ENCODE peak calls at places on chromosomes 4 and X, in ten cellular contexts. T is stimulated activated CD4-positive, alpha-beta T cell treated with anti-CD3 and anti-CD28 coated beads, Interleukin-2, amount 100 ng/mL, for 48 hours; S is amniotic stem cell; G is A172; F is GM03348; U is activated CD4-positive, alpha-beta T cell treated with anti-CD3 and anti-CD28 coated beads, Interleukin-2, amount 50 U/mL, for 1 hour; I is NCI-H1436; R is LoVo; N is activated effector memory CD4-positive, alpha-beta T cell treated with anti-CD3 and anti-CD28 coated beads, Interleukin-2, amount 50 U/mL, for 16 hours; Y is BJ. K is an unnamed sample.

GRCh38 chr4:129064717-129065116 is 28.6 kb downstream of the SCLT1 start:
- DNase-seq in F (peak), N (no peak), T (no peak), I (no peak), S (peak), U (no peak), Y (peak), G (no peak), R (no peak), K (no peak)

GRCh38 chr4:13953083-13953482 is 325.6 kb upstream of the BOD1L1 start:
- DNase-seq in R (no peak), U (no peak), I (no peak), G (no peak), Y (no peak), T (no peak), F (no peak), S (no peak), N (no peak), K (no peak)

GRCh38 chrX:47179928-47180255 is 13.7 kb upstream of the UBA1 start:
- DNase-seq in U (no peak), N (peak), I (no peak), F (no peak), G (no peak), R (no peak), S (no peak), Y (no peak), T (no peak), K (no peak)

GRCh38 chr4:86845593-86845992 is 3.6 kb downstream of the SLC10A6 start:
- DNase-seq in R (no peak), S (no peak), Y (no peak), N (no peak), F (no peak), G (no peak), T (no peak), U (no peak), I (no peak), K (no peak)

GRCh38 chr4:38987491-38987890 is 44.7 kb downstream of the TMEM156 start:
- DNase-seq in F (no peak), U (no peak), Y (no peak), N (no peak), S (no peak), T (no peak), G (no peak), R (no peak), I (no peak), K (no peak)

GRCh38 chr4:100106982-100107381 is 83.3 kb downstream of the DDIT4L start:
- DNase-seq in T (no peak), G (no peak), Y (no peak), F (no peak), S (no peak), N (no peak), U (no peak), R (no peak), I (no peak), K (peak)

GRCh38 chr4:99649778-99650177 is 7.8 kb downstream of the C4orf54 start:
- DNase-seq in U (no peak), T (no peak), Y (no peak), R (no peak), I (no peak), S (no peak), N (no peak), G (no peak), F (no peak), K (no peak)

GRCh38 chrX:19539665-19540064 is 24.4 kb upstream of the MAP3K15 start:
- DNase-seq in U (no peak), Y (no peak), T (no peak), N (no peak), I (no peak), S (no peak), G (no peak), F (no peak), R (no peak), K (no peak)

GRCh38 chr4:18689308-18689915 is 667.9 kb upstream of the LCORL start:
- DNase-seq in Y (peak), R (peak), U (peak), N (peak), G (peak), T (peak), F (peak), I (no peak), S (peak), K (peak)

K was measured in RCC 7860.